ENCODE peak calls at places on chromosomes 4 and X, in five cellular contexts. J is aorta, G is PC-9, E is breast epithelium, P is mucosa of descending colon. A is an unnamed sample. For H3K4me1, the result is how much of the 10 kb centered on the place peaks cover.

GRCh38 chrX:5998901-5999300 is 229.8 kb downstream of the NLGN4X start:
- DNase-seq in P (no peak), G (no peak), J (no peak), E (no peak), A (no peak)

GRCh38 chr4:52036875-52037274 is 1.2 kb downstream of the SGCB start:
- DNase-seq in G (no peak), J (no peak), E (no peak), P (no peak), A (no peak)

GRCh38 chrX:70826715-70827114 is 81.8 kb downstream of the TEX11 start:
- DNase-seq in G (no peak), J (no peak), E (no peak), P (no peak), A (no peak)

GRCh38 chr4:19187104-19187503 is 1064.6 kb upstream of the SLIT2 start:
- DNase-seq in G (no peak), J (no peak), E (no peak), P (no peak), A (peak)

GRCh38 chr4:10117424-10118354 is 1.1 kb upstream of the WDR1 start:
- DNase-seq in E (no peak), J (no peak), P (no peak), G (no peak), A (peak)

GRCh38 chr4:182142146-182143085 is 100.8 kb upstream of the TENM3 start:
- DNase-seq in E (no peak), G (no peak), P (peak), J (peak), A (peak)

GRCh38 chrX:16869393-16870094 is 618 bp downstream of the RBBP7 start:
- DNase-seq in E (no peak), J (no peak), P (peak), G (peak), A (peak)

GRCh38 chr4:106473515-106473914 is 104.9 kb upstream of the GIMD1 start:
- DNase-seq in G (no peak), P (no peak), J (no peak), E (no peak), A (no peak)

GRCh38 chr4:128169245-128169644 is 108.1 kb downstream of the LARP1B start:
- DNase-seq in G (no peak), E (no peak), J (no peak), P (no peak), A (no peak)

GRCh38 chr4:15333692-15334633 is 93.9 kb upstream of the C1QTNF7 start:
- DNase-seq in G (no peak), P (no peak), J (no peak), E (no peak), A (no peak)

GRCh38 chrX:63652086-63652775 is 132.8 kb downstream of the ARHGEF9 start:
- DNase-seq in J (no peak), G (no peak), E (no peak), P (no peak), A (no peak)

GRCh38 chr4:19492611-19493010 is 759.1 kb upstream of the SLIT2 start:
- DNase-seq in J (no peak), G (no peak), P (no peak), E (no peak), A (no peak)

GRCh38 chr4:158775091-158775651 is 6.3 kb downstream of the FNIP2 start:
- DNase-seq in E (no peak), P (no peak), G (no peak), J (no peak), A (peak)

GRCh38 chr4:3290476-3290875 is 2.3 kb upstream of the RGS12 start:
- DNase-seq in J (no peak), E (peak), P (peak), G (no peak), A (no peak)

GRCh38 chrX:53686151-53686885 is at the start of gene HUWE1:
- DNase-seq in P (peak), G (peak), E (peak), J (peak), A (peak)

GRCh38 chrX:119475389-119476101 is 7.3 kb downstream of the SLC25A5 start:
- DNase-seq in E (no peak), P (no peak), J (no peak), G (no peak), A (no peak)

GRCh38 chrX:79259073-79259689 is 108.0 kb downstream of the ITM2A start:
- DNase-seq in G (no peak), E (no peak), J (no peak), P (no peak), A (no peak)

DNA sequence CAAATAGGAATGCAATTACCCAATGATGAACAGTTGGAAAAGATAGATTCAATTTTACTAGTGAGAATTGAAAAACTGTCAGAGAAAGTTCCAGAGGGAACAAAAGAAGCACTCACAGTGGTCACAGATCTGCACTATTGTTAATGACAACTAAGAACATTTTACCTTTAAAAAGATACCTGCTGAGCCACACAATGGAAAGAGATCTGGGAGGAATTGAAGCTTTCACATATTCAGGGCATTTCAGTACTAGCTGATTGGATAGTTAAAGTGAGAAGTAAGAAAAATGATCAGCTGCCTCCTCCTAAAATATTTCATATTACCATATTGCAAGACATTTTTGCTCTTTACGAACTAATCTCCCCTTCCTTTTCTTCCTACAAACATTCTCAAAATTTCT is 1822.2 kb downstream of the STIM2 start:
- DNase-seq in P (no peak), E (no peak), G (no peak), J (no peak), A (no peak)
- H3K4me3 ChIP-seq in P (no peak), E (no peak), G (no peak), J (no peak), A (no peak)

GRCh38 chr4:76718806-76719205 is 179.1 kb downstream of the SOWAHB start:
- DNase-seq in E (no peak), P (no peak), J (no peak), G (no peak), A (no peak)

GRCh38 chr4:76716658-76717057 is 181.3 kb downstream of the SOWAHB start:
- DNase-seq in E (no peak), P (no peak), G (no peak), J (no peak), A (no peak)

GRCh38 chr4:76718021-76718420 is 179.9 kb downstream of the SOWAHB start:
- DNase-seq in E (no peak), G (no peak), P (no peak), J (no peak), A (no peak)

GRCh38 chr4:76716020-76716419 is 181.9 kb downstream of the SOWAHB start:
- DNase-seq in P (no peak), G (no peak), E (no peak), J (no peak), A (no peak)

GRCh38 chr4:76717431-76717830 is 180.5 kb downstream of the SOWAHB start:
- DNase-seq in J (no peak), G (no peak), E (no peak), P (no peak), A (no peak)
- H3K4me1 ChIP-seq in J (under half), G (under half), E (under half), P (under half), A (under half)

DNA sequence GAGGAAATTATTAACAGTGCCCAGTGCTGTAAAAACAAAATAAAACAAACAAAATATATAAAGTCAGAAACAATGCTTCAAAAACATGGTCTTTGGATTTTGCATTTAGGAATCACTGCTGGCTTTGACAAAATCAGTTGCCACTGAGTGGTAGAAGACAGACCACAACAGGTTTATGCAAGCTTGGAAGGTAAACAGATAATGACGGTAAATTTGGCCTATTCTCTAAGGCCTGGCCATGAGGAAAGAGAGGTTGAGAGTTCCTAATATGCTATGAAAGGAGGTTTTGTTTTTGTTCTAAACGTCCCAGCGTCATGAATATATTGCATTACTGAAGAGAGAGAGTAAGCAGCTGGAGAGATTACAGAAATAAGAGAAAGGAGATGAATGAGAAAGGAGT is 629.4 kb downstream of the STPG2 start:
- DNase-seq in E (no peak), J (no peak), P (no peak), G (no peak), A (no peak)
- H3K4me3 ChIP-seq in E (no peak), J (no peak), P (no peak), G (no peak), A (no peak)

GRCh38 chrX:40010550-40011364 is 87.0 kb downstream of the BCOR start:
- DNase-seq in E (no peak), P (no peak), J (peak), G (no peak), A (no peak)
- H3K4me1 ChIP-seq in E (under half), P (under half), J (under half), G (under half), A (half or more)